ENCODE peak calls at places on chromosomes 2 and 18, in six cellular contexts. L is mucosa of descending colon; Q is CD4-positive, alpha-beta T cell; H is IMR-90; R is fibroblast of mammary gland; P is foreskin fibroblast. I is an unnamed sample.

GRCh38 chr2:96642564-96643350 is at the start of gene FER1L5:
- DNase-seq in R (peak), L (no peak), P (peak), H (peak), Q (no peak), I (no peak)

GRCh38 chr2:95240091-95240490 is 32.8 kb downstream of the ZNF892 start:
- DNase-seq in L (no peak), R (no peak), H (no peak), Q (no peak), P (no peak), I (no peak)

GRCh38 chr18:38698108-38698507 is 1132.5 kb upstream of the CELF4 start:
- DNase-seq in P (no peak), L (no peak), Q (no peak), R (no peak), H (no peak), I (no peak)

GRCh38 chr2:101064868-101065549 is 62.9 kb downstream of the RPL31 start:
- DNase-seq in Q (no peak), P (peak), L (no peak), R (peak), H (peak), I (no peak)

GRCh38 chr2:218981390-218982311 is 3.3 kb downstream of the FEV start:
- DNase-seq in P (no peak), R (no peak), Q (no peak), H (peak), L (peak), I (no peak)

GRCh38 chr2:135525786-135526185 is 5.2 kb downstream of the ZRANB3 start:
- DNase-seq in P (no peak), Q (no peak), H (no peak), L (no peak), R (no peak), I (no peak)

GRCh38 chr2:203366639-203367466 is 38.7 kb downstream of the ABI2 start:
- DNase-seq in R (no peak), H (no peak), Q (no peak), L (no peak), P (no peak), I (no peak)

GRCh38 chr2:162058973-162059668 is 14.9 kb downstream of the DPP4 start:
- DNase-seq in P (no peak), Q (no peak), L (no peak), H (peak), R (no peak), I (no peak)

GRCh38 chr18:51030537-51031258 is 685 bp downstream of the SMAD4 start:
- DNase-seq in H (peak), R (peak), Q (peak), P (peak), L (peak), I (no peak)

GRCh38 chr2:3184167-3184566 is 193.5 kb downstream of the EIPR1 start:
- DNase-seq in P (no peak), R (no peak), H (no peak), L (no peak), Q (no peak), I (no peak)

GRCh38 chr2:10173258-10174005 is 50.9 kb downstream of the RRM2 start:
- DNase-seq in L (no peak), R (no peak), H (no peak), Q (no peak), P (no peak), I (no peak)

GRCh38 chr2:17590342-17590911 is 49.9 kb downstream of the VSNL1 start:
- DNase-seq in H (no peak), Q (no peak), P (no peak), R (no peak), L (no peak), I (no peak)

GRCh38 chr18:23998811-23999210 is 15.7 kb upstream of the TTC39C start:
- DNase-seq in L (no peak), P (no peak), R (no peak), H (no peak), Q (no peak), I (no peak)

GRCh38 chr2:226763320-226763719 is 36.3 kb downstream of the IRS1 start:
- DNase-seq in R (no peak), P (no peak), H (peak), L (no peak), Q (no peak), I (no peak)

GRCh38 chr2:126634273-126634861 is 21.6 kb upstream of the GYPC start:
- DNase-seq in H (peak), P (no peak), Q (peak), L (peak), R (peak), I (no peak)

GRCh38 chr2:234496835-234497591 is at the start of gene ARL4C:
- DNase-seq in R (peak), H (peak), P (peak), L (peak), Q (peak), I (no peak)

GRCh38 chr2:217392930-217393584 is 533.2 kb upstream of the TNP1 start:
- DNase-seq in H (peak), L (no peak), P (no peak), R (no peak), Q (no peak), I (no peak)

GRCh38 chr2:3101016-3101703 is 276.5 kb downstream of the EIPR1 start:
- DNase-seq in R (no peak), H (no peak), Q (no peak), L (no peak), P (no peak), I (no peak)

GRCh38 chr2:203822240-203822639 is 45.3 kb upstream of the CTLA4 start:
- DNase-seq in P (no peak), H (no peak), L (no peak), Q (no peak), R (no peak), I (no peak)

GRCh38 chr2:130373808-130374365 is 18.0 kb downstream of the PTPN18 start:
- DNase-seq in R (no peak), P (no peak), L (no peak), Q (no peak), H (no peak), I (no peak)

GRCh38 chr2:138942466-138942865 is 162.3 kb upstream of the NXPH2 start:
- DNase-seq in L (no peak), R (no peak), H (no peak), P (no peak), Q (no peak), I (no peak)

GRCh38 chr2:120548627-120549026 is 187.0 kb upstream of the GLI2 start:
- DNase-seq in L (no peak), R (no peak), H (no peak), Q (no peak), P (no peak), I (no peak)

GRCh38 chr2:56687169-56687568 is 503.4 kb downstream of the CCDC85A start:
- DNase-seq in H (no peak), R (no peak), L (no peak), P (no peak), Q (no peak), I (no peak)

GRCh38 chr18:56330381-56331115 is 307.8 kb downstream of the TXNL1 start:
- DNase-seq in R (no peak), P (no peak), H (no peak), Q (no peak), L (no peak), I (no peak)

GRCh38 chr18:57698571-57699276 is 77.1 kb upstream of the NARS1 start:
- DNase-seq in H (peak), Q (no peak), L (no peak), P (peak), R (peak), I (peak)

GRCh38 chr18:33757037-33757436 is 179.0 kb downstream of the ASXL3 start:
- DNase-seq in Q (no peak), H (peak), R (peak), P (peak), L (no peak), I (no peak)

GRCh38 chr18:33755918-33756590 is 178.0 kb downstream of the ASXL3 start:
- DNase-seq in Q (no peak), H (peak), R (peak), P (peak), L (no peak), I (peak)

GRCh38 chr18:33761363-33761762 is 183.3 kb downstream of the ASXL3 start:
- DNase-seq in L (no peak), Q (no peak), P (no peak), H (peak), R (peak), I (no peak)
- TF ChIP-seq CTCF in L (peak), Q (no peak), P (peak), H (peak), R (peak), I (no peak)

DNA sequence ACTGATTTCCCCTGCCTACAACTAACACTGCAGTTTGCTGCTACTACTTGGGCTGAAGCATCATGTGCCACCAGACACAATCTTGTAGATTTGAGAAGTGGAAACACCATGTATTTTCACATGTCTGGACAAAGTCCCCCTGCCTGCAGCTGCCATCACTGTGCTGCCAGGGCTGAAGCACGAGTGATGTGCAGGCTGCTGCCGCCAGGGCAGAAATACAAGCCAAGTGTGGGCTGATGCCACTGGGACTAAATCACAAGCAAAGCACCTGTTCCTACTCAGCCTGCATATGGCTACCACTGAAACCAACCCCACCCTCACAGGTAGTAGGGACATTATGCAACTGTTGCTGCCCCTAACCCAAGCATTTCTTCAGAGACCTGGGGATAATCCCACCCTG is 179.5 kb upstream of the SLC35G4 start:
- DNase-seq in R (no peak), H (no peak), L (no peak), Q (no peak), P (no peak), I (no peak)
- TF ChIP-seq CTCF in R (no peak), H (no peak), L (no peak), Q (no peak), P (no peak), I (no peak)

GRCh38 chr18:75314117-75314516 is 103.5 kb downstream of the TSHZ1 start:
- DNase-seq in R (no peak), Q (no peak), H (no peak), P (no peak), L (no peak), I (no peak)
- TF ChIP-seq CTCF in R (no peak), Q (no peak), H (peak), P (no peak), L (no peak), I (peak)

GRCh38 chr2:110852541-110853263 is 120.3 kb downstream of the ACOXL start:
- DNase-seq in R (no peak), P (no peak), L (no peak), H (no peak), Q (no peak), I (no peak)

GRCh38 chr2:110852051-110852450 is 119.7 kb downstream of the ACOXL start:
- DNase-seq in P (no peak), L (no peak), R (no peak), H (no peak), Q (no peak), I (no peak)

GRCh38 chr2:110853516-110853915 is 121.1 kb downstream of the ACOXL start:
- DNase-seq in H (peak), L (peak), Q (no peak), P (no peak), R (peak), I (no peak)

GRCh38 chr2:110851531-110851930 is 119.2 kb downstream of the ACOXL start:
- DNase-seq in P (no peak), R (no peak), H (no peak), Q (no peak), L (no peak), I (no peak)

DNA sequence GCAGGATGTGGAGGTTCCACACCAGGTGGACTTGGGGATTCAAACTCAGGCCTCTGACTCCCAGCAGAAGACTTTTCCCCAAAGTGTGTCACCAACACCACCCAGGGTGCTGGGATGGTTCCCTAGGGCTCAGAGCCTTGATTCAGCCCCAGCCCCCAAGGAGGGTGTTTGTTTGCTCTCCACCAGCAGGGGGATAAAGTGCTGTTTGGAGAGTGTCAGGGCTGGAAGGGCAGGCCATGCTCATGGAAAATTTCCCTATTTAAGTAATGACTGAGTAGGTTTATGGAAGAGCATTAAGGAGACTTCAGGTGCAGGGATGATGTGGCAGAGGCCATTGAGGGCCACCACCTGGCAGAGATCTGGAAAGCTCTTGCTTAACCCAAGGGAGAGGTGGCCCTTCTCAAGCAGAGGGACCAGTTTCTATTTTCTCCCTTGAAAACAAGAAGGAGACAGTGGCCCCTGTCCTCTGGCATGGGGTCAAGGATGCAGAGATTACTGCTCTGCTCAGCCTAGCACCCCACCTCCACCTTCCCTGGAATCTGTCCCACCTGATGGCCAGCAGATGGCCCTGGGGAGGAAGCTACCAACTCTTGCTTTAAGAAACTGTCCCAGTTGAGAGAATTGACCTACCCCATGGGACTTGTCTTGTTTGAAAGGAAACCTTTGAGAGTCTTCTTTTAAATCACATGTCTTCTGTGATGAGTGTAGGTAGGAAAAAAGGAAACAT is 122.1 kb downstream of the ACOXL start:
- DNase-seq in R (peak), Q (no peak), H (no peak), L (no peak), P (no peak), I (no peak)
- TF ChIP-seq CTCF in R (peak), Q (no peak), H (no peak), L (no peak), P (peak), I (peak)

I was measured in AG09309.